ENCODE peak calls at places on chromosomes 6 and 20, in seven cellular contexts. N, C, Q, M, T, L and F are unnamed samples.

GRCh38 chr6:20706293-20707165 is 172.3 kb downstream of the CDKAL1 start:
- DNase-seq in C (no peak), T (peak; percentile 52), Q (no peak), L (no peak), N (no peak), M (no peak), F (no peak)

GRCh38 chr20:37202267-37202943 is 23.1 kb upstream of the MROH8 start:
- DNase-seq in L (no peak), C (no peak), Q (no peak), M (no peak), T (peak; percentile 94), N (peak; percentile 41), F (no peak)

GRCh38 chr6:106103728-106104109 is 17.6 kb downstream of the PRDM1 start:
- DNase-seq in M (no peak), N (peak; percentile 39), Q (peak; percentile 52), T (no peak), L (no peak), C (no peak), F (no peak)

GRCh38 chr6:138105446-138105845 is 1.8 kb downstream of the PERP start:
- DNase-seq in L (no peak), T (no peak), Q (no peak), M (no peak), N (no peak), C (no peak), F (no peak)

GRCh38 chr20:45589725-45590124 is 10.6 kb upstream of the WFDC8 start:
- DNase-seq in N (no peak), T (no peak), M (no peak), C (no peak), L (no peak), Q (no peak), F (no peak)

GRCh38 chr6:33075568-33076405 is at the start of gene HLA-DPB1:
- DNase-seq in N (peak; percentile 84), L (no peak), M (no peak), C (no peak), T (peak; percentile 47), Q (peak; percentile 29), F (peak; percentile 82)

GRCh38 chr20:63230800-63231268 is 4.9 kb upstream of the BIRC7 start:
- DNase-seq in T (peak; percentile 54), Q (no peak), L (no peak), N (no peak), M (no peak), C (no peak), F (no peak)

GRCh38 chr20:57471496-57472210 is 53.3 kb downstream of the CTCFL start:
- DNase-seq in T (no peak), Q (no peak), N (no peak), L (no peak), M (no peak), C (no peak), F (no peak)

GRCh38 chr6:119110601-119111548 is 32.4 kb upstream of the FAM184A start:
- DNase-seq in T (peak; percentile 70), N (peak; percentile 40), C (peak; percentile 25), M (peak; percentile 6), Q (peak; percentile 11), L (no peak), F (peak; percentile 27)

GRCh38 chr6:105646391-105646867 is 243.5 kb upstream of the PREP start:
- DNase-seq in N (peak; percentile 40), L (no peak), T (peak; percentile 19), C (no peak), Q (peak; percentile 8), M (no peak), F (no peak)

GRCh38 chr6:75210885-75211739 is 5.3 kb upstream of the COL12A1 start:
- DNase-seq in T (peak; percentile 77), Q (peak; percentile 44), C (no peak), L (no peak), N (peak; percentile 45), M (peak; percentile 39), F (no peak)